ENCODE peak calls at places on chromosomes 3 and 15, in four cellular contexts. L is H1, W is A549, H is HepG2. A is an unnamed sample.

GRCh38 chr3:127857270-127857801 is 35.0 kb upstream of the MGLL start:
- DNase-seq in W (no peak), L (no peak), H (no peak), A (no peak)

GRCh38 chr3:188516515-188516914 is 362.6 kb downstream of the LPP start:
- DNase-seq in L (no peak), W (no peak), H (no peak), A (no peak)

GRCh38 chr3:61830111-61830400 is 268.7 kb downstream of the PTPRG start:
- DNase-seq in W (no peak), H (no peak), L (no peak), A (no peak)

GRCh38 chr3:69364354-69364753 is 21.5 kb downstream of the FRMD4B start:
- DNase-seq in L (no peak), H (no peak), W (no peak), A (no peak)

GRCh38 chr15:69576035-69576526 is 123.5 kb downstream of the RPLP1 start:
- DNase-seq in H (no peak), L (no peak), W (peak), A (no peak)

GRCh38 chr3:5347486-5347885 is 160.0 kb downstream of the EDEM1 start:
- DNase-seq in W (no peak), L (no peak), H (no peak), A (no peak)

GRCh38 chr3:151320131-151320530 is 3.5 kb upstream of the GPR87 start:
- DNase-seq in W (no peak), L (no peak), H (no peak), A (no peak)

GRCh38 chr15:33757505-33758211 is 210.6 kb upstream of the CHRM5 start:
- DNase-seq in L (no peak), H (no peak), W (no peak), A (no peak)

GRCh38 chr3:57546616-57547015 is 2.5 kb upstream of the DNAH12 start:
- DNase-seq in L (no peak), H (no peak), W (no peak), A (no peak)

GRCh38 chr3:13013994-13014754 is 59.1 kb downstream of the IQSEC1 start:
- DNase-seq in H (no peak), W (no peak), L (no peak), A (no peak)

GRCh38 chr3:186209810-186210752 is 101.2 kb upstream of the ETV5 start:
- DNase-seq in W (no peak), L (no peak), H (peak), A (peak)

GRCh38 chr15:64895285-64896065 is 16.2 kb upstream of the ANKDD1A start:
- DNase-seq in L (no peak), W (no peak), H (no peak), A (no peak)

GRCh38 chr15:84715442-84716035 is 400 bp downstream of the SEC11A start:
- DNase-seq in W (peak), L (no peak), H (no peak), A (no peak)

GRCh38 chr15:52052076-52052935 is 33.3 kb downstream of the MAPK6 start:
- DNase-seq in W (no peak), H (peak), L (no peak), A (no peak)

GRCh38 chr3:9229886-9230285 is 19.6 kb downstream of the SRGAP3 start:
- DNase-seq in L (no peak), H (no peak), W (no peak), A (no peak)

GRCh38 chr15:83626171-83626802 is 27.6 kb upstream of the ADAMTSL3 start:
- DNase-seq in H (no peak), L (no peak), W (no peak), A (no peak)

GRCh38 chr3:192907784-192908183 is 9.9 kb downstream of the MB21D2 start:
- DNase-seq in L (no peak), H (no peak), W (no peak), A (no peak)

GRCh38 chr3:14602804-14603644 is 48.5 kb upstream of the CCDC174 start:
- DNase-seq in L (no peak), W (peak), H (no peak), A (no peak)

GRCh38 chr3:129607391-129608068 is 1.1 kb upstream of the PLXND1 start:
- DNase-seq in L (no peak), H (no peak), W (no peak), A (no peak)

GRCh38 chr3:98812851-98813374 is 49.8 kb downstream of the ST3GAL6 start:
- DNase-seq in H (peak), W (peak), L (no peak), A (no peak)

GRCh38 chr3:46423588-46423987 is 16.5 kb downstream of the CCRL2 start:
- DNase-seq in L (no peak), H (peak), W (no peak), A (no peak)

GRCh38 chr3:110928016-110928662 is 143.5 kb upstream of the NECTIN3 start:
- DNase-seq in W (no peak), L (no peak), H (peak), A (no peak)

GRCh38 chr15:81292516-81293001 is 31.4 kb downstream of the STARD5 start:
- DNase-seq in H (no peak), L (no peak), W (no peak), A (no peak)

GRCh38 chr3:7546219-7546618 is 685.3 kb downstream of the GRM7 start:
- DNase-seq in W (no peak), L (no peak), H (no peak), A (no peak)

GRCh38 chr3:76943058-76943457 is 96.8 kb upstream of the ROBO2 start:
- DNase-seq in W (no peak), H (peak), L (peak), A (no peak)

GRCh38 chr3:51778554-51778953 is 483 bp downstream of the IQCF6 start:
- DNase-seq in L (no peak), H (no peak), W (no peak), A (no peak)

GRCh38 chr3:182725372-182726251 is 67.7 kb upstream of the ATP11B start:
- DNase-seq in W (no peak), H (no peak), L (no peak), A (no peak)

GRCh38 chr3:193872265-193872753 is 263.6 kb upstream of the HES1 start:
- DNase-seq in W (peak), H (peak), L (no peak), A (peak)

GRCh38 chr15:38252481-38253311 is at the start of gene SPRED1:
- DNase-seq in H (peak), W (no peak), L (no peak), A (peak)
- TF ChIP-seq PHF8 in H (peak), W (peak), L (no peak), A (peak)

DNA sequence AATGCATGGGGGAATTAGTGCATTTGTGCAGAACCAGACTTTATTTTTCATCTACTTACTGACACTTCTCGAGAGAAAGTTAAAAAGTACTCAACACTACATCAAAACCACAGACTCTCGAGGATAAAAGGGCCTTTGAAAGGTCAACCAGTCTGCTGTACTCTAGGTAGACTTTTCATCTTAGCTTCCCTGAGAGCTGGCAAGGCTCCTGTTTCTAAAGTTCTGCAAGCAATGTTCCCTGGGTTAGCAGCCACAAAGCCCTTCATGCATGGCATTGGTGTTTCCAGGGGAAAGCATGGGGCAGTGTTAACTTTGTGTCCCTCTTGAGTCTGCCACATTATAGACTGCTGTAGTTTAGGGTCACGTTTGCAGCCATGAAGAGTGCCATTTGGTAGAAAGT is 106.4 kb upstream of the PFN2 start:
- DNase-seq in L (no peak), H (no peak), W (no peak), A (no peak)
- TF ChIP-seq PHF8 in L (no peak), H (no peak), W (no peak), A (no peak)

DNA sequence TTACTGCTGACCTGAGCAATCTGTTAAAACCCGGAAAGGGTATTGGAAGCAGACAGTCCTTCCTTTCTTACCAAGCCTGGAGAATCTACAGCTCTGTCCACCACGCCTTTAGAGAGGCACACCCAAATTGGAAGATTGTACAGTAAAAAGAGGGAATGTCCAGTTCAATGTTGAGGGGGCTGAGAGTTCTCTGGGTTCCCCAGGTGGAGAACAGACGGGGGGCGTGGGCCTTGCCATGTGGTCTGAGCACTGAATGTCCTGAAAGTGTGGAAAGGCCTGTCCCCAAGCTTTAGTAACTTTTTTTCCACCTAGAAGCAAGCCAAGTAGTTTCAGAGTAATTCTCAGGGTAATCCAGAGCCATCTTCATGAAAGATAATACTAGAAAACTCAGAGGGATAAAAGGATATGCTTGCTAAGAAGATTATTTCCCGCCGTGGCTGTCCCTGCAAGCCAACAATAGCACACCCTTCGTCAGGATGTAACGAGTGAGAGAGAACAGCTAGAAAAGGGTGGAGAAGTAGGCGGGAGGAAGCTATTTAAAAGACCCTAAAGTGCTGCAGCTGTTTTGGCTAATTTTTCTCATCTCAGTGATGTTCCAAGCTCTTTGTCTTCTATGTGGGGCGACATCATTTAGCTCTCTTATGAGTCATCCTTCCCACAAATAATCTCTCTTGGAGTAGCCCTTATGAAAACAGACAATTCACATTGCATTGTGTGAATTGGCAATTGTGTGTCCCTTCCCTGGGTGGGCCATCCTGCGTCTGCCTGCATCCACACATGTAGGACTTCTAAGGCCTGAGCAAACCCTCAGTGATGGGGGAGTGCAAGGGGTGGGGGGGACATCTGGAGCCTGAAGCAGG is 181.0 kb downstream of the ATG7 start:
- DNase-seq in L (no peak), H (peak), W (no peak), A (no peak)
- TF ChIP-seq PHF8 in L (no peak), H (no peak), W (no peak), A (no peak)

GRCh38 chr3:150169279-150169970 is 198.7 kb upstream of the PFN2 start:
- DNase-seq in L (no peak), H (no peak), W (no peak), A (no peak)
- TF ChIP-seq PHF8 in L (no peak), H (no peak), W (no peak), A (no peak)

GRCh38 chr3:1195922-1196321 is 103.1 kb downstream of the CNTN6 start:
- DNase-seq in H (no peak), W (no peak), L (no peak), A (no peak)
- TF ChIP-seq PHF8 in H (no peak), W (no peak), L (no peak), A (no peak)

GRCh38 chr15:92495468-92495867 is 101.8 kb downstream of the ST8SIA2 start:
- DNase-seq in W (no peak), H (no peak), L (no peak), A (no peak)

GRCh38 chr15:92492556-92492955 is 98.9 kb downstream of the ST8SIA2 start:
- DNase-seq in L (no peak), H (no peak), W (no peak), A (no peak)

GRCh38 chr15:92500023-92500630 is 106.4 kb downstream of the ST8SIA2 start:
- DNase-seq in H (no peak), L (no peak), W (no peak), A (no peak)

DNA sequence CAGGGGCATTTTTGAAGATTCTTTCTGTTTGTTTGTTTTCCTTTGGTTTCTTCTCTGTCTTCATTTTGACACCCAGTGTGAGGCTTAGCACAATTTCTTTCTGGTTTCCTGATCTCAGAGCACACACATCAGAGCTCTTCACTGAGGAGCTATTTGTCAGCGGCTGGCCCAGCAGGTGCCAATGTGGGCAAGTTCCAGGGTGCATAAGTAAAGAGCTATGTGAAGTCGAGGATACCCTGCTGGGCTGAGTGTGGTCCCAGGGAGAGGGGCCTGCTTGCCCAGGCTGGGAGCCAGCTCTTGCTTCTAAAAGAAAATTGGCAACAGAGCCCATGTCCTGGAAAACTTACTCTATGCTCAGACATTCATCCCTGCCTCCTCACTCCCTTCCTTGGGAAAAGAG is 101.1 kb downstream of the ST8SIA2 start:
- DNase-seq in W (no peak), L (no peak), H (no peak), A (no peak)
- TF ChIP-seq PHF8 in W (no peak), L (no peak), H (no peak), A (no peak)